ENCODE peak calls at places on chromosomes 4 and X, in six cellular contexts. M is A549, A is GM23338, O is body of pancreas, T is gastrocnemius medialis, Y is aorta. G is an unnamed sample.

GRCh38 chr4:182560358-182560757 is 317.2 kb downstream of the TENM3 start:
- DNase-seq in M (no peak), A (peak), O (no peak), T (no peak), Y (no peak), G (no peak)

GRCh38 chr4:82358773-82359324 is 14.9 kb downstream of the HNRNPD start:
- DNase-seq in M (no peak), A (no peak), O (no peak), T (no peak), Y (no peak), G (no peak)

GRCh38 chr4:176359590-176359989 is 39.8 kb downstream of the SPCS3 start:
- DNase-seq in M (no peak), A (no peak), O (no peak), T (no peak), Y (no peak), G (no peak)

GRCh38 chrX:68669094-68669830 is 21.8 kb downstream of the STARD8 start:
- DNase-seq in M (no peak), A (peak), O (no peak), T (no peak), Y (no peak), G (no peak)

GRCh38 chrX:45849261-45849660 is 648.6 kb upstream of the DIPK2B start:
- DNase-seq in M (peak), A (peak), O (no peak), T (no peak), Y (no peak), G (no peak)

GRCh38 chr4:55409468-55410171 is 13.9 kb downstream of the TMEM165 start:
- DNase-seq in M (no peak), A (peak), O (no peak), T (no peak), Y (no peak), G (no peak)

GRCh38 chr4:19381068-19381467 is 870.6 kb upstream of the SLIT2 start:
- DNase-seq in M (no peak), A (no peak), O (no peak), T (no peak), Y (no peak), G (no peak)

GRCh38 chr4:114272226-114272625 is 292.8 kb upstream of the ARSJ start:
- DNase-seq in M (peak), A (no peak), O (no peak), T (no peak), Y (no peak), G (no peak)

GRCh38 chr4:3416821-3417221 is 24.9 kb upstream of the HGFAC start:
- DNase-seq in M (no peak), A (no peak), O (no peak), T (no peak), Y (peak), G (no peak)

GRCh38 chrX:71282514-71283408 is 674 bp upstream of the NONO start:
- DNase-seq in M (peak), A (peak), O (no peak), T (no peak), Y (no peak), G (no peak)

GRCh38 chr4:140955528-140956094 is 177.7 kb downstream of the RNF150 start:
- DNase-seq in M (no peak), A (no peak), O (no peak), T (no peak), Y (no peak), G (no peak)

GRCh38 chr4:115090483-115091075 is 22.8 kb downstream of the NDST4 start:
- DNase-seq in M (peak), A (peak), O (no peak), T (no peak), Y (no peak), G (no peak)

GRCh38 chr4:56654238-56654632 is 26.9 kb downstream of the HOPX start:
- DNase-seq in M (no peak), A (no peak), O (peak), T (peak), Y (no peak), G (no peak)

GRCh38 chr4:128123036-128123435 is 61.9 kb downstream of the LARP1B start:
- DNase-seq in M (no peak), A (no peak), O (no peak), T (no peak), Y (no peak), G (no peak)

GRCh38 chr4:89800527-89801103 is 36.3 kb downstream of the SNCA start:
- DNase-seq in M (no peak), A (no peak), O (no peak), T (no peak), Y (no peak), G (no peak)

GRCh38 chrX:76987381-76987780 is 459.8 kb upstream of the FGF16 start:
- DNase-seq in M (no peak), A (peak), O (no peak), T (no peak), Y (no peak), G (no peak)

GRCh38 chr4:182578402-182578801 is 335.2 kb downstream of the TENM3 start:
- DNase-seq in M (peak), A (peak), O (no peak), T (no peak), Y (no peak), G (no peak)

GRCh38 chrX:38224160-38224559 is 3.5 kb upstream of the SRPX start:
- DNase-seq in M (no peak), A (no peak), O (no peak), T (no peak), Y (no peak), G (no peak)

GRCh38 chrX:71679575-71680207 is 12.3 kb downstream of the LOC101059915 start:
- DNase-seq in M (no peak), A (no peak), O (no peak), T (no peak), Y (no peak), G (no peak)

GRCh38 chr4:10099521-10100325 is 16.9 kb downstream of the WDR1 start:
- DNase-seq in M (no peak), A (no peak), O (no peak), T (no peak), Y (no peak), G (no peak)
- H3K27ac ChIP-seq in M (no peak), A (no peak), O (no peak), T (peak), Y (no peak), G (peak)

GRCh38 chrX:13254870-13255269 is 65.0 kb downstream of the ATXN3L start:
- DNase-seq in M (no peak), A (no peak), O (no peak), T (no peak), Y (no peak), G (no peak)

GRCh38 chrX:13250831-13251612 is 68.8 kb downstream of the ATXN3L start:
- DNase-seq in M (no peak), A (no peak), O (peak), T (peak), Y (no peak), G (peak)

GRCh38 chrX:13254076-13254785 is 65.6 kb downstream of the ATXN3L start:
- DNase-seq in M (peak), A (no peak), O (peak), T (no peak), Y (no peak), G (peak)

GRCh38 chrX:13253223-13253622 is 66.6 kb downstream of the ATXN3L start:
- DNase-seq in M (no peak), A (no peak), O (no peak), T (no peak), Y (no peak), G (no peak)

GRCh38 chrX:13252726-13253125 is 67.1 kb downstream of the ATXN3L start:
- DNase-seq in M (no peak), A (no peak), O (no peak), T (no peak), Y (no peak), G (no peak)
- H3K27ac ChIP-seq in M (no peak), A (no peak), O (no peak), T (no peak), Y (no peak), G (no peak)

GRCh38 chr4:158810487-158811215 is 41.8 kb downstream of the FNIP2 start:
- DNase-seq in M (peak), A (no peak), O (peak), T (peak), Y (peak), G (no peak)

GRCh38 chr4:158808399-158808798 is 39.6 kb downstream of the FNIP2 start:
- DNase-seq in M (no peak), A (no peak), O (no peak), T (no peak), Y (no peak), G (no peak)

GRCh38 chr4:158811216-158811540 is 42.4 kb downstream of the FNIP2 start:
- DNase-seq in M (no peak), A (no peak), O (no peak), T (no peak), Y (no peak), G (no peak)

GRCh38 chr4:158811704-158812103 is 42.9 kb downstream of the FNIP2 start:
- DNase-seq in M (no peak), A (no peak), O (peak), T (peak), Y (no peak), G (no peak)

DNA sequence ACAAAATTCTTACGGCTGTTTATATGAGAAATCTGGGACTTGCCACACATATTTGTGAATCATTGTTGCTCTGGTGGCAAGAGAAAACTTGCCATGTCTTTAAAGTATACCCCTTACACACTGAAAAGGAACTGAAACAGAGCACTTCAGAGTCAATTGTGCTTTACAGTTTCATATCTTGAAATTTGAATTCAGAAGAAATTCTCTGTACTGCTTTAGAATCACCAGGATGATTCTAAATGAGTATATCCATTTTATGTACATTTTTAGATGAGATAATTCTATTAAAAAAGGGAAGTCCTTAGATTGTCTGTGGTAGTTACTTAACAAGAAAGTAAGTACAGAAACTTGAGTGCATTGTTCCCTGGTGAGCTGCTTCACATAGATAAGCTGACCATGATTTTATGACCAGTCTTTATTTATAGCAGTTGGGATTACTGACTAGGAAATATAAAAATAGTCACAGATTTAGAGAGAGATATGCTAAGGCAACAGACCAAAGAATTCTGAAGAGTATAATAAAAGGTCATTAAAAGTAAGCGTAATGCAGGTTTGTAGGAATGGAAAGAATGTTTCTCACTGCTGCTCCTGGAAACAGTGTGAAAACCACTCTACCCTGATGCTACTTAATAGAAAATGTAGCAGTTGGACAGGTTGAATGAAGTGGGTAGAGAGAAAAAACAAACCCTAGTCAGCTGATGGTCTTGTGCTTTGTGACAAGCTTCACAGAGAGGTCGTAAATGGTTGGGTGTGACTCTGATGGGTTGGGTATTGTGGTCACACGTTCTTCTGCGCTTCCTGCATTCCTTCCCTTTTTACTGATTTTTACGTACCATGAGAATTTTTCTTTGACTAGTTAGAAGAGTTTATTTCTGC is 41.0 kb downstream of the FNIP2 start:
- DNase-seq in M (peak), A (no peak), O (peak), T (peak), Y (no peak), G (no peak)
- H3K27ac ChIP-seq in M (no peak), A (no peak), O (peak), T (peak), Y (peak), G (peak)

GRCh38 chr4:4461178-4461577 is 74.3 kb downstream of the NSG1 start:
- DNase-seq in M (no peak), A (no peak), O (no peak), T (no peak), Y (no peak), G (no peak)
- H3K27ac ChIP-seq in M (no peak), A (no peak), O (no peak), T (no peak), Y (no peak), G (peak)

G was measured in Peyer's patch.